ENCODE peak calls at places on chromosomes 3 and 15, in seven cellular contexts. One of them, this sample, is unnamed.

GRCh38 chr3:4763604-4764247 is 215.5 kb upstream of the BHLHE40 start:
- DNase-seq in GM06990: no peak
- DNase-seq in heart left ventricle: no peak
- DNase-seq in IMR-90: no peak
- DNase-seq in breast epithelium: no peak
- DNase-seq in vagina: no peak
- DNase-seq in dorsolateral prefrontal cortex: no peak
- DNase-seq in this sample: no peak

GRCh38 chr3:196903740-196904139 is 36.0 kb downstream of the SENP5 start:
- DNase-seq in GM06990: no peak
- DNase-seq in heart left ventricle: no peak
- DNase-seq in IMR-90: no peak
- DNase-seq in breast epithelium: no peak
- DNase-seq in vagina: no peak
- DNase-seq in dorsolateral prefrontal cortex: no peak
- DNase-seq in this sample: no peak

GRCh38 chr15:27454281-27455060 is 483.5 kb downstream of the GABRG3 start:
- DNase-seq in GM06990: no peak
- DNase-seq in heart left ventricle: no peak
- DNase-seq in IMR-90: peak
- DNase-seq in breast epithelium: no peak
- DNase-seq in vagina: no peak
- DNase-seq in dorsolateral prefrontal cortex: no peak
- DNase-seq in this sample: no peak

GRCh38 chr15:86494475-86494874 is 414.8 kb downstream of the AGBL1 start:
- DNase-seq in GM06990: no peak
- DNase-seq in heart left ventricle: no peak
- DNase-seq in IMR-90: no peak
- DNase-seq in breast epithelium: no peak
- DNase-seq in vagina: no peak
- DNase-seq in dorsolateral prefrontal cortex: no peak
- DNase-seq in this sample: no peak

GRCh38 chr15:50883903-50884302 is 24.6 kb upstream of the AP4E1 start:
- DNase-seq in GM06990: no peak
- DNase-seq in heart left ventricle: no peak
- DNase-seq in IMR-90: peak
- DNase-seq in breast epithelium: no peak
- DNase-seq in vagina: no peak
- DNase-seq in dorsolateral prefrontal cortex: no peak
- DNase-seq in this sample: no peak

GRCh38 chr3:119380697-119381096 is 82.7 kb downstream of the TMEM39A start:
- DNase-seq in GM06990: no peak
- DNase-seq in heart left ventricle: no peak
- DNase-seq in IMR-90: peak
- DNase-seq in breast epithelium: no peak
- DNase-seq in vagina: no peak
- DNase-seq in dorsolateral prefrontal cortex: no peak
- DNase-seq in this sample: no peak

GRCh38 chr15:101348643-101349496 is 53.8 kb upstream of the SNRPA1 start:
- DNase-seq in GM06990: no peak
- DNase-seq in heart left ventricle: no peak
- DNase-seq in IMR-90: no peak
- DNase-seq in breast epithelium: no peak
- DNase-seq in vagina: peak
- DNase-seq in dorsolateral prefrontal cortex: no peak
- DNase-seq in this sample: no peak

GRCh38 chr3:242986-243706 is 46.6 kb downstream of the CHL1 start:
- DNase-seq in GM06990: no peak
- DNase-seq in heart left ventricle: no peak
- DNase-seq in IMR-90: peak
- DNase-seq in breast epithelium: no peak
- DNase-seq in vagina: no peak
- DNase-seq in dorsolateral prefrontal cortex: no peak
- DNase-seq in this sample: no peak

GRCh38 chr3:8603115-8603710 is 41.4 kb downstream of the SSUH2 start:
- DNase-seq in GM06990: no peak
- DNase-seq in heart left ventricle: no peak
- DNase-seq in IMR-90: no peak
- DNase-seq in breast epithelium: no peak
- DNase-seq in vagina: no peak
- DNase-seq in dorsolateral prefrontal cortex: no peak
- DNase-seq in this sample: no peak

DNA sequence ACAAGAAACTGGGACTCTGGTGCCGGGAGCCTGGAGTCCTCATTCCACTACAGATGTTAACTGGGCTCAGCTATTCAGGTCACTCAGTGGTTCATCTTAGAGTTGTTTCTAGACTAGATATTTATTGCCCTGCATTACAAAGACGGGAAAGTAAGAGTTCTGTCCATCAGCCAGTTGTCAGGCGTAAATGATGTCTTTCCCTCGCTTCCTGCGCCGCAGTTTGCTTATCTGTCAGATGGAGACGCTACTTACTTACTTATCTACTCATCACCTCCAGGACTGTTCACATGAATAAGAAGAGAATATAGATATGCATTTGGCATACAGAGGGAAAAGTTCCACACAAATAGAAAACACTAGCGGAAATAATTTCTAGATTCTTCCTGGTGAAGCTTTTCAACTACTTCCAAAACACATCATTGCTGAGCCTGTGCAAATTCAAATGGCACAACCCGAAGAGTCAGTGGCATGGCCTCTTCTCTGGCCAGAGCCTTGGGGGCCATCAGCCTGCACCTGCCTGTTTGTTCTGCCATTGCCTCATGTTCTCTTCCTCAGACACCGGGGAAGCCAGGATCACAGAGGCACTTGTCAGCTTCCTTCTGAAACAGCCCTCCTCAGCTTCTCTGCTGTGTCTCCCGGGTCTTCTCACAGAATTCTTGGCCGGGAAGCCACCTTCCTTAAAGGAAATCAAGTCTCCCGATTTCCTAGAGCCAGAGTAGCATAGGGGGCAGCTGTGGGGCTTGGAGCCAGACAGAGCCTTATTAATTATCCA is 47.6 kb upstream of the CGNL1 start:
- DNase-seq in GM06990: no peak
- DNase-seq in heart left ventricle: peak
- DNase-seq in IMR-90: no peak
- DNase-seq in breast epithelium: no peak
- DNase-seq in vagina: no peak
- DNase-seq in dorsolateral prefrontal cortex: no peak
- DNase-seq in this sample: no peak
- TF ChIP-seq CTCF in GM06990: no peak
- TF ChIP-seq CTCF in heart left ventricle: no peak
- TF ChIP-seq CTCF in IMR-90: no peak
- TF ChIP-seq CTCF in breast epithelium: no peak
- TF ChIP-seq CTCF in vagina: no peak
- TF ChIP-seq CTCF in dorsolateral prefrontal cortex: no peak
- TF ChIP-seq CTCF in this sample: no peak

GRCh38 chr3:194569252-194569651 is 64.0 kb downstream of the TMEM44 start:
- DNase-seq in GM06990: no peak
- DNase-seq in heart left ventricle: no peak
- DNase-seq in IMR-90: no peak
- DNase-seq in breast epithelium: no peak
- DNase-seq in vagina: no peak
- DNase-seq in dorsolateral prefrontal cortex: no peak
- DNase-seq in this sample: no peak

GRCh38 chr3:194570898-194571297 is 62.3 kb downstream of the TMEM44 start:
- DNase-seq in GM06990: no peak
- DNase-seq in heart left ventricle: no peak
- DNase-seq in IMR-90: no peak
- DNase-seq in breast epithelium: no peak
- DNase-seq in vagina: no peak
- DNase-seq in dorsolateral prefrontal cortex: no peak
- DNase-seq in this sample: no peak

GRCh38 chr3:194572131-194572789 is 61.0 kb downstream of the TMEM44 start:
- DNase-seq in GM06990: no peak
- DNase-seq in heart left ventricle: peak
- DNase-seq in IMR-90: peak
- DNase-seq in breast epithelium: no peak
- DNase-seq in vagina: no peak
- DNase-seq in dorsolateral prefrontal cortex: no peak
- DNase-seq in this sample: no peak

GRCh38 chr3:194571491-194571941 is 61.7 kb downstream of the TMEM44 start:
- DNase-seq in GM06990: no peak
- DNase-seq in heart left ventricle: no peak
- DNase-seq in IMR-90: no peak
- DNase-seq in breast epithelium: no peak
- DNase-seq in vagina: no peak
- DNase-seq in dorsolateral prefrontal cortex: no peak
- DNase-seq in this sample: no peak

DNA sequence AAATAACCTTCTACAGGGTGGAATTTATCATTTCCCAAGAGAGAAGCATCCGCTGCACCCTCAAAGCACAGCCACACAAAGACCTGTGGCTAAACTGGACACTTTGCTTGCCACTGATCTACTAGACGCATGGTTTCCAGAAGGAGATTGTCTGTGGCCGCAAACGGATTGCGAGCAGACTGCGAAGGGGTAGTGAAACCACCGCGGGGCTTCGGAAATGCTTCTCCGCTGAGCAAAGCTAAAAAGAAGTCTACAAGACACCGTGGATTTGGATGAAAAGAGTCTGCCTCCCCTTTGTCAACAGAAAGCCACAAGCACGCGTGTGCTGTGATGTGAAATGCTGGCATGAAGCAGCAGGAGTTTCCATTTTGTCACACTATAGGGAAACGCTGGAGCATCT is 63.0 kb downstream of the TMEM44 start:
- DNase-seq in GM06990: no peak
- DNase-seq in heart left ventricle: no peak
- DNase-seq in IMR-90: no peak
- DNase-seq in breast epithelium: no peak
- DNase-seq in vagina: no peak
- DNase-seq in dorsolateral prefrontal cortex: no peak
- DNase-seq in this sample: no peak
- TF ChIP-seq CTCF in GM06990: no peak
- TF ChIP-seq CTCF in heart left ventricle: no peak
- TF ChIP-seq CTCF in IMR-90: no peak
- TF ChIP-seq CTCF in breast epithelium: no peak
- TF ChIP-seq CTCF in vagina: no peak
- TF ChIP-seq CTCF in dorsolateral prefrontal cortex: no peak
- TF ChIP-seq CTCF in this sample: no peak

DNA sequence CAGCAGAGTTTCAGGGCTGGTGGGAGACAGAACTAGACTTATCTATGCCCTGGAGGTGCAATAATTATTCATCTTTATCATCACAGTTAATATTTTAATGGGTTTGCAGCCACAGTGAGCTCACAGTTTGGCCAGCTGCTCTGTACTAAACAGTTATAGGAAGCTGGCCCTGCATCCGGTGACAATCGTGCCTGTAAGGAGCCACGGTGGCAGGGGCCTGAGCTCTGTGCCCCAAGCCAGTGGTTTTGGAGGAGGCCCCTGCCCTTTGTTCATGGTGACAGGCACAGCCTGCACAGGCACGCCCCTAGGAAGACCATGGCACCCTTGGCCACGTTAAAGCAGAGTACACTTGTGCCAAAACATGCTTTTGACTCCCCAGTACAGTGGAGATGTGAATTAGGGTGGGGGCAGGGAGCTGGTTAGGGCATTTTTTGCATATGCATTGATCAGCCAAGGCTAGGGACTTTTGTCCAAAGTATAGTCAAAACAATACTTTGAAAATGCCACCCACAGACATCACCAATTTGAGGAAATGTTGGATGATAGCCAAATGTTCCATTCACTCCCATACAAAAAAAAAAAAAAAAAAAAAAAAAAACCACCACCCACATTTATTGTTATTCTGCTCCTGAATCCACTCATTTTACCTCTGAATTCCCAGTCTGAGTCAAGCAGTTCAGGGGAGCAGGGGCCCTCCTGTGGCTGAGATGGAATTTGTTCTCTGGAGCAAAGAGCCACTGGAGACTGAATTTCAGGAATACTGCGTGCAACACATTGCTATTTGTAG is 3.4 kb upstream of the RFTN1 start:
- DNase-seq in GM06990: peak
- DNase-seq in heart left ventricle: no peak
- DNase-seq in IMR-90: peak
- DNase-seq in breast epithelium: no peak
- DNase-seq in vagina: no peak
- DNase-seq in dorsolateral prefrontal cortex: peak
- DNase-seq in this sample: no peak
- TF ChIP-seq CTCF in GM06990: no peak
- TF ChIP-seq CTCF in heart left ventricle: peak
- TF ChIP-seq CTCF in IMR-90: peak
- TF ChIP-seq CTCF in breast epithelium: peak
- TF ChIP-seq CTCF in vagina: peak
- TF ChIP-seq CTCF in dorsolateral prefrontal cortex: peak
- TF ChIP-seq CTCF in this sample: no peak

GRCh38 chr3:12829886-12830784 is 11.2 kb downstream of the RPL32 start:
- DNase-seq in GM06990: no peak
- DNase-seq in heart left ventricle: no peak
- DNase-seq in IMR-90: no peak
- DNase-seq in breast epithelium: no peak
- DNase-seq in vagina: no peak
- DNase-seq in dorsolateral prefrontal cortex: no peak
- DNase-seq in this sample: no peak

GRCh38 chr3:12831582-12831866 is 9.8 kb downstream of the RPL32 start:
- DNase-seq in GM06990: no peak
- DNase-seq in heart left ventricle: no peak
- DNase-seq in IMR-90: no peak
- DNase-seq in breast epithelium: no peak
- DNase-seq in vagina: no peak
- DNase-seq in dorsolateral prefrontal cortex: no peak
- DNase-seq in this sample: no peak

GRCh38 chr3:12829404-12829803 is 12.0 kb downstream of the RPL32 start:
- DNase-seq in GM06990: no peak
- DNase-seq in heart left ventricle: no peak
- DNase-seq in IMR-90: no peak
- DNase-seq in breast epithelium: no peak
- DNase-seq in vagina: no peak
- DNase-seq in dorsolateral prefrontal cortex: no peak
- DNase-seq in this sample: no peak

GRCh38 chr3:12832350-12833225 is 8.8 kb downstream of the RPL32 start:
- DNase-seq in GM06990: no peak
- DNase-seq in heart left ventricle: no peak
- DNase-seq in IMR-90: no peak
- DNase-seq in breast epithelium: no peak
- DNase-seq in vagina: no peak
- DNase-seq in dorsolateral prefrontal cortex: no peak
- DNase-seq in this sample: no peak

DNA sequence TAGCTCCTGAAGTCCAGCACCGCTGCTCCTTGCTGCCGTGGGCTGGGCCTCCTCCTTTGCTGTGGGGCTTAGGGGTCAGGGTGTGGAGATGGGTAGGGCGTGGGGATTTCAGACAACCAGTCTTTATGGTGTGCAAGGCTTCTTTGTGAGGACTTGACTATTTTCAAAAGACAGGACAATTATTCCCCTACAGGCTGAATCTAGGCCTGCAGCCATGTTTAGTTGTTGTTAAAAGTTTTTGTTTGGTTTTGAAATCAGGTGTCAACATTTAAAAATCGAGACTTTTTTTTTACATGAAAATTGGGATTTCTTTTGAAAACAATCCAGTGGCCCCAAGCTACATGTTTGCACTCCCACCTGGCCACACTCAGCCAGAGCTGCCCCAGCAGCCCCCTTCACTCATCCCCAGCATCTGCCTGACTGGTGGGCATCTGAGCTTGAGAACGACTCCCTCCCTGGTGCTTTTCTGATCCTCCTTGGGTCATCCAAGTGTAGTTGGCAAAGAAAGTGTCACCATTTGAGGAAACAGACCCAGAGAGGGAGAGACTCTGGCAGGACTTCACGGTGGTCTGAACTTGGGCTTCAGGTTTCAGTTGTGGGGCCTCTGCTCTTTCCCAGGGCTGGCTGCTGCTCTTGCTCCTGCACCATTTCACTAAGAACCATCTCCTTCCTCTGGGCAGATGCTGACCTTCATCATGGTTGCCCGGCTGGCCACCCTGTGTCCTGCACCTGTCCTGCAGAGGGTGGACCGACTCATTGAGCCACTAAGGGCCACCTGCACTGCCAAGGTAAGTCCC is 10.4 kb downstream of the RPL32 start:
- DNase-seq in GM06990: no peak
- DNase-seq in heart left ventricle: no peak
- DNase-seq in IMR-90: no peak
- DNase-seq in breast epithelium: no peak
- DNase-seq in vagina: no peak
- DNase-seq in dorsolateral prefrontal cortex: no peak
- DNase-seq in this sample: no peak
- TF ChIP-seq CTCF in GM06990: peak
- TF ChIP-seq CTCF in heart left ventricle: no peak
- TF ChIP-seq CTCF in IMR-90: peak
- TF ChIP-seq CTCF in breast epithelium: no peak
- TF ChIP-seq CTCF in vagina: no peak
- TF ChIP-seq CTCF in dorsolateral prefrontal cortex: no peak
- TF ChIP-seq CTCF in this sample: peak